ENCODE peak calls at places on chromosomes 12 and 14, in six cellular contexts. D is activated T-cell treated with anti-CD3 and anti-CD28 coated beads for 24 hours; G is effector memory CD8-positive, alpha-beta T cell; O is HepG2; A is stimulated activated naive CD4-positive, alpha-beta T cell; P is T-helper 17 cell. E is an unnamed sample.
A peak's percentile ranks its signal among the peaks of the same experiment; 100 is the strongest.

GRCh38 chr14:103099081-103099732 is 4.7 kb downstream of the EXOC3L4 start:
- DNase-seq in D (no peak), G (no peak), O (peak; percentile 97), A (no peak), P (no peak), E (no peak)

GRCh38 chr12:58106185-58106584 is 164.8 kb downstream of the ATP23 start:
- DNase-seq in D (no peak), G (no peak), O (no peak), A (no peak), P (no peak), E (no peak)

GRCh38 chr14:68219407-68219806 is 399.8 kb downstream of the RAD51B start:
- DNase-seq in D (no peak), G (no peak), O (no peak), A (no peak), P (no peak), E (no peak)

GRCh38 chr12:56521590-56522371 is at the start of gene RBMS2:
- DNase-seq in D (no peak), G (peak; percentile 29), O (peak; percentile 59), A (peak; percentile 47), P (no peak), E (peak; percentile 75)

GRCh38 chr12:119115296-119115905 is 63.3 kb upstream of the HSPB8 start:
- DNase-seq in D (peak; percentile 6), G (no peak), O (peak; percentile 38), A (no peak), P (no peak), E (peak; percentile 26)

GRCh38 chr12:48197549-48197966 is 5.5 kb downstream of the OR10AD1 start:
- DNase-seq in D (no peak), G (peak; percentile 40), O (no peak), A (peak; percentile 64), P (no peak), E (peak; percentile 56)

GRCh38 chr12:19299765-19300164 is 139.5 kb upstream of the AEBP2 start:
- DNase-seq in D (no peak), G (no peak), O (no peak), A (no peak), P (no peak), E (no peak)

GRCh38 chr12:63090716-63091115 is 60.3 kb downstream of the AVPR1A start:
- DNase-seq in D (no peak), G (no peak), O (no peak), A (no peak), P (no peak), E (no peak)

GRCh38 chr12:52873832-52874572 is 25.2 kb upstream of the KRT78 start:
- DNase-seq in D (peak; percentile 52), G (peak; percentile 16), O (peak; percentile 48), A (no peak), P (peak; percentile 56), E (peak; percentile 92)

GRCh38 chr12:107512391-107512790 is 173.2 kb upstream of the PWP1 start:
- DNase-seq in D (no peak), G (no peak), O (no peak), A (no peak), P (no peak), E (peak; percentile 22)

GRCh38 chr12:121117226-121117777 is 15.4 kb upstream of the P2RX7 start:
- DNase-seq in D (no peak), G (no peak), O (no peak), A (no peak), P (no peak), E (no peak)

GRCh38 chr14:81125536-81125935 is 95.2 kb downstream of the GTF2A1 start:
- DNase-seq in D (no peak), G (no peak), O (no peak), A (no peak), P (no peak), E (no peak)

GRCh38 chr12:29739279-29739991 is 44.3 kb downstream of the TMTC1 start:
- DNase-seq in D (no peak), G (no peak), O (no peak), A (no peak), P (no peak), E (no peak)

GRCh38 chr14:63642229-63642611 is 549 bp upstream of the WDR89 start:
- DNase-seq in D (peak; percentile 75), G (peak; percentile 83), O (peak; percentile 94), A (peak; percentile 96), P (peak; percentile 52), E (peak; percentile 98)

GRCh38 chr12:57720606-57721595 is 17.6 kb downstream of the AGAP2 start:
- DNase-seq in D (no peak), G (no peak), O (no peak), A (no peak), P (no peak), E (no peak)

GRCh38 chr14:33218030-33218429 is 279.4 kb downstream of the NPAS3 start:
- DNase-seq in D (no peak), G (no peak), O (no peak), A (no peak), P (no peak), E (no peak)

E was measured in small intestine.